ENCODE peak calls at places on chromosomes 3 and 15, in five cellular contexts. W is body of pancreas, O is HepG2, F is Peyer's patch, U is right lobe of liver. K is an unnamed sample.

GRCh38 chr3:44624696-44625528 is at the start of gene ZNF197:
- DNase-seq in F (peak), W (peak), O (peak), U (peak), K (peak)

GRCh38 chr3:174035317-174035886 is 637.9 kb downstream of the NLGN1 start:
- DNase-seq in F (no peak), W (peak), O (no peak), U (no peak), K (no peak)

GRCh38 chr3:31137718-31138465 is 243.4 kb upstream of the GADL1 start:
- DNase-seq in U (no peak), F (no peak), W (no peak), O (no peak), K (no peak)

GRCh38 chr3:141393151-141394076 is 25.1 kb downstream of the ZBTB38 start:
- DNase-seq in W (no peak), U (no peak), F (no peak), O (no peak), K (no peak)

GRCh38 chr3:183085634-183086390 is 13.5 kb downstream of the MCCC1 start:
- DNase-seq in W (peak), O (no peak), F (no peak), U (no peak), K (peak)

GRCh38 chr3:157239082-157239704 is 79.2 kb upstream of the CCNL1 start:
- DNase-seq in O (peak), F (peak), W (peak), U (peak), K (peak)

GRCh38 chr3:145952541-145952940 is 208.4 kb downstream of the PLOD2 start:
- DNase-seq in W (no peak), U (no peak), O (no peak), F (no peak), K (no peak)

GRCh38 chr3:187694801-187695200 is 7.6 kb downstream of the RTP2 start:
- DNase-seq in F (no peak), W (no peak), U (no peak), O (no peak), K (no peak)

GRCh38 chr3:185308126-185308754 is 54.4 kb upstream of the EHHADH start:
- DNase-seq in W (peak), F (peak), O (peak), U (peak), K (peak)

DNA sequence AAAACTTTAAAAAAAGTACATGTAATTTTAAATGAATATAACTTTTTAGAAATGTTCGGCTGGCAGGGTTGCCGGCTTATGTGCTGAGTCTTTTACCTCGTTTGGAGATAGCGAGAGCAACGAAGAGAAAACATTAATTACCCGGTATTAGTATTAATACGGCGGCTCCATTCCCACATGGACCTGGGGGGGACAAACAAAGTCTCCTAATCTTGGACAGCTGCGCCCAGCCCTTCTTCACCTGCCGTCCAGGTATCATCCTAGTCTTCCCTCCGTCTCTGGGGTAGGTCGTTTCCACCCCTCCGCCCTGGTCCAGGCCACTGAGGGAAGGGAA is 316 bp upstream of the DIS3L start:
- DNase-seq in O (no peak), U (no peak), W (no peak), F (no peak), K (no peak)
- TF ChIP-seq POLR2A in O (no peak), U (no peak), W (no peak), F (no peak), K (no peak)

DNA sequence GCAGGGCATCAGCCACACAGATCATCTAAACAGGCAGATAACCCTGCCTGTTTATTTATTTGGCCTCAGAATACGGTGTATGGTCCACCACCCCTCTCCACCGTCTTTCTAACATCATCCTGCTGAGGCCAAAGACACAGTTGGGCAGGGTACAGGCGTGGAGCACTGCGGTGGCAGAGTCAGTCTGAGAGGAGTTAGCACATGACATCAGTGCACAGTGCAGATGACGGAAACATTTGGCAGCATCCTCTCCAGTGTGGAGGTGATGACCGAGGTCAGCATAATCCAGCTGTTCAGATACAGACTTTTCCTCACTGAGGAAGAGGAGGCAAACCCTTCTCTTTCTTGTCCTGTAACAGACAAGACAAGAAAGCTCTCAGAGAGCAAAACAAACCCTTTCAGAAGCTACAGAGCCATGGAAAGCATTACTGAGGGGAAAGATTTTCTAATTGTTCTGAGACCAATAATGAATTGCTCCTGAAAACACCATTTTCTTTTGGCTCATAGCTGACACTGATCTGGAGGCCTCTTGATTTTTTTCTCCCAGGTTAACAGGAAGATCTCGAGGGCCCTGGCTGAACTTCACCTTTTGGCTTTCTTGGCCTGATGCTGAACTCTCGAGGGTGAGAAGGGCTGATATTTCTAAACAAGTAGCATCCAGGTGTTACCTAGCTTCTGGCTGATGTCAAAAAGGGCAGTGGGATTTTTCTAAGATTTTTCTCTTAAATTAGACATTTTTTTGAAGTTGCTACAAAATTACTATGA is 20.1 kb upstream of the NFKBIZ start:
- DNase-seq in O (no peak), F (peak), U (peak), W (peak), K (no peak)
- TF ChIP-seq POLR2A in O (no peak), F (no peak), U (peak), W (no peak), K (no peak)

GRCh38 chr3:139343895-139344856 is at the start of gene MRPS22:
- DNase-seq in O (peak), U (peak), F (peak), W (peak), K (peak)
- TF ChIP-seq POLR2A in O (no peak), U (peak), F (peak), W (no peak), K (peak)

DNA sequence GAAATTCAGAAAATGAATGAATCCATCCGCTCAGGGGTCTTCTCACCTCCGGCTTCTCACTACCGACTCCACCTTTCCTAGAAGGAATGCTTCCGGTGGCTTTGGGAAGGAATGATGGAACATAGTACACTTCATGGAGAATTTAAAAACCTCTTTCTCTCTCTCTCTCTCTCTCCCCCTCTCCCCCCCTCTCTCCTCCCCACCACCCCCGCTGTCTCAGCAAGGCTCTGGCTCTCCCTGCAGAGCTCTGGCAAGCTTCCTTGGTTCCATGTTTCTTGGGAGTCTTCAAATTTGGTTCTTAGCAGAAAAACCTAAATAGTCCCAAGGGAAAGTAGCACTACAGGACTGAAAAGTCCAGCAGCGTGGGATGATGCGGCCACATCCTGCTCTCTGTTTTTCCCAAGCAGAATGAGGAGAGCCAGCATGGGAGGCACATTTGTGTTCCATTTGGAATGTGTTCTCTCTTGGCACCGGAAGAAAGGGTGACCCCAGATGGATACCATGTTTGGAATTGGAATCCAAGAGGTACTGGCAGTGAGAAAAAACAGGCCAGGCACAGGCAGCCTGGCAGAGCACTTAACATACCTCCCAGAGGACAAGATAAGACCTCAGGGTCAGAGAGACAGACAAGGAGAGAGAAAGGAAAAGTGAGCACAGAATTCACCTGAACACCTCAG is at the start of gene POPDC2:
- DNase-seq in W (no peak), U (no peak), F (no peak), O (no peak), K (no peak)
- TF ChIP-seq POLR2A in W (no peak), U (no peak), F (no peak), O (no peak), K (no peak)

K was measured in erythroblast.